ENCODE peak calls at places on chromosomes 1 and 21, in seven cellular contexts. One of them, this sample, is unnamed.

GRCh38 chr1:18093193-18093592 is 14.4 kb upstream of the IGSF21 start:
- DNase-seq in dorsolateral prefrontal cortex: no peak
- DNase-seq in thoracic aorta: no peak
- DNase-seq in OCI-LY7: no peak
- DNase-seq in cardiac muscle cell: no peak
- DNase-seq in neural progenitor cell: peak
- DNase-seq in sigmoid colon: no peak
- DNase-seq in this sample: no peak

GRCh38 chr21:34889287-34889536 is 159.9 kb downstream of the RUNX1 start:
- DNase-seq in neural progenitor cell: no peak
- DNase-seq in OCI-LY7: no peak
- DNase-seq in sigmoid colon: peak
- DNase-seq in dorsolateral prefrontal cortex: no peak
- DNase-seq in thoracic aorta: no peak
- DNase-seq in cardiac muscle cell: peak
- DNase-seq in this sample: no peak

GRCh38 chr1:154891452-154891851 is 21.4 kb upstream of the KCNN3 start:
- DNase-seq in neural progenitor cell: no peak
- DNase-seq in OCI-LY7: no peak
- DNase-seq in dorsolateral prefrontal cortex: no peak
- DNase-seq in sigmoid colon: no peak
- DNase-seq in cardiac muscle cell: no peak
- DNase-seq in thoracic aorta: no peak
- DNase-seq in this sample: no peak

GRCh38 chr21:42530167-42530518 is 16.5 kb downstream of the SLC37A1 start:
- DNase-seq in cardiac muscle cell: no peak
- DNase-seq in dorsolateral prefrontal cortex: peak
- DNase-seq in OCI-LY7: peak
- DNase-seq in sigmoid colon: peak
- DNase-seq in neural progenitor cell: no peak
- DNase-seq in thoracic aorta: no peak
- DNase-seq in this sample: no peak

GRCh38 chr1:30950700-30951099 is 42.1 kb upstream of the SDC3 start:
- DNase-seq in cardiac muscle cell: no peak
- DNase-seq in OCI-LY7: no peak
- DNase-seq in dorsolateral prefrontal cortex: no peak
- DNase-seq in thoracic aorta: no peak
- DNase-seq in sigmoid colon: no peak
- DNase-seq in neural progenitor cell: no peak
- DNase-seq in this sample: no peak

GRCh38 chr1:230204852-230205251 is 137.8 kb downstream of the GALNT2 start:
- DNase-seq in thoracic aorta: no peak
- DNase-seq in neural progenitor cell: no peak
- DNase-seq in sigmoid colon: no peak
- DNase-seq in dorsolateral prefrontal cortex: no peak
- DNase-seq in OCI-LY7: no peak
- DNase-seq in cardiac muscle cell: peak
- DNase-seq in this sample: no peak

GRCh38 chr1:95467036-95467435 is 233.0 kb downstream of the RWDD3 start:
- DNase-seq in sigmoid colon: no peak
- DNase-seq in neural progenitor cell: no peak
- DNase-seq in dorsolateral prefrontal cortex: no peak
- DNase-seq in thoracic aorta: no peak
- DNase-seq in OCI-LY7: no peak
- DNase-seq in cardiac muscle cell: no peak
- DNase-seq in this sample: no peak

GRCh38 chr1:83639785-83640184 is 359.1 kb downstream of the TTLL7 start:
- DNase-seq in dorsolateral prefrontal cortex: no peak
- DNase-seq in cardiac muscle cell: no peak
- DNase-seq in thoracic aorta: no peak
- DNase-seq in sigmoid colon: no peak
- DNase-seq in OCI-LY7: no peak
- DNase-seq in neural progenitor cell: no peak
- DNase-seq in this sample: no peak

GRCh38 chr1:110249256-110249655 is 39.1 kb downstream of the KCNC4 start:
- DNase-seq in OCI-LY7: no peak
- DNase-seq in dorsolateral prefrontal cortex: no peak
- DNase-seq in cardiac muscle cell: no peak
- DNase-seq in neural progenitor cell: no peak
- DNase-seq in sigmoid colon: peak
- DNase-seq in thoracic aorta: no peak
- DNase-seq in this sample: no peak

GRCh38 chr1:44485933-44486475 is 80.9 kb downstream of the RNF220 start:
- DNase-seq in thoracic aorta: no peak
- DNase-seq in neural progenitor cell: no peak
- DNase-seq in dorsolateral prefrontal cortex: no peak
- DNase-seq in sigmoid colon: no peak
- DNase-seq in cardiac muscle cell: no peak
- DNase-seq in OCI-LY7: no peak
- DNase-seq in this sample: no peak

GRCh38 chr1:236689713-236690569 is 3.6 kb downstream of the ACTN2 start:
- DNase-seq in OCI-LY7: no peak
- DNase-seq in sigmoid colon: no peak
- DNase-seq in neural progenitor cell: no peak
- DNase-seq in cardiac muscle cell: peak
- DNase-seq in thoracic aorta: no peak
- DNase-seq in dorsolateral prefrontal cortex: no peak
- DNase-seq in this sample: no peak

GRCh38 chr1:29974345-29974744 is 738.0 kb downstream of the PTPRU start:
- DNase-seq in OCI-LY7: no peak
- DNase-seq in thoracic aorta: no peak
- DNase-seq in sigmoid colon: no peak
- DNase-seq in neural progenitor cell: peak
- DNase-seq in cardiac muscle cell: no peak
- DNase-seq in dorsolateral prefrontal cortex: no peak
- DNase-seq in this sample: no peak

GRCh38 chr1:115670476-115671175 is 28.9 kb downstream of the VANGL1 start:
- DNase-seq in cardiac muscle cell: no peak
- DNase-seq in sigmoid colon: no peak
- DNase-seq in dorsolateral prefrontal cortex: no peak
- DNase-seq in OCI-LY7: no peak
- DNase-seq in neural progenitor cell: no peak
- DNase-seq in thoracic aorta: no peak
- DNase-seq in this sample: peak

GRCh38 chr1:85146972-85147359 is 53.9 kb downstream of the SYDE2 start:
- DNase-seq in cardiac muscle cell: no peak
- DNase-seq in dorsolateral prefrontal cortex: no peak
- DNase-seq in neural progenitor cell: no peak
- DNase-seq in OCI-LY7: no peak
- DNase-seq in thoracic aorta: no peak
- DNase-seq in sigmoid colon: no peak
- DNase-seq in this sample: no peak

GRCh38 chr1:187928288-187928687 is 1099.5 kb downstream of the PLA2G4A start:
- DNase-seq in sigmoid colon: no peak
- DNase-seq in dorsolateral prefrontal cortex: no peak
- DNase-seq in OCI-LY7: no peak
- DNase-seq in neural progenitor cell: peak
- DNase-seq in thoracic aorta: no peak
- DNase-seq in cardiac muscle cell: peak
- DNase-seq in this sample: no peak
- TF ChIP-seq CTCF in sigmoid colon: no peak
- TF ChIP-seq CTCF in dorsolateral prefrontal cortex: peak
- TF ChIP-seq CTCF in OCI-LY7: no peak
- TF ChIP-seq CTCF in neural progenitor cell: peak
- TF ChIP-seq CTCF in thoracic aorta: no peak
- TF ChIP-seq CTCF in cardiac muscle cell: peak
- TF ChIP-seq CTCF in this sample: no peak

GRCh38 chr1:19467199-19468187 is 17.8 kb downstream of the CAPZB start:
- DNase-seq in neural progenitor cell: peak
- DNase-seq in sigmoid colon: no peak
- DNase-seq in dorsolateral prefrontal cortex: no peak
- DNase-seq in OCI-LY7: no peak
- DNase-seq in cardiac muscle cell: no peak
- DNase-seq in thoracic aorta: no peak
- DNase-seq in this sample: no peak
- H3K27ac ChIP-seq in neural progenitor cell: no peak
- H3K27ac ChIP-seq in sigmoid colon: peak
- H3K27ac ChIP-seq in dorsolateral prefrontal cortex: peak
- H3K27ac ChIP-seq in OCI-LY7: no peak
- H3K27ac ChIP-seq in cardiac muscle cell: no peak
- H3K27ac ChIP-seq in thoracic aorta: peak
- H3K27ac ChIP-seq in this sample: no peak

GRCh38 chr1:213070399-213070798 is 19.4 kb downstream of the RPS6KC1 start:
- DNase-seq in cardiac muscle cell: no peak
- DNase-seq in OCI-LY7: peak
- DNase-seq in sigmoid colon: no peak
- DNase-seq in thoracic aorta: no peak
- DNase-seq in dorsolateral prefrontal cortex: no peak
- DNase-seq in neural progenitor cell: no peak
- DNase-seq in this sample: peak
- H3K4me3 ChIP-seq in cardiac muscle cell: no peak
- H3K4me3 ChIP-seq in OCI-LY7: no peak
- H3K4me3 ChIP-seq in sigmoid colon: no peak
- H3K4me3 ChIP-seq in thoracic aorta: peak
- H3K4me3 ChIP-seq in dorsolateral prefrontal cortex: no peak
- H3K4me3 ChIP-seq in neural progenitor cell: no peak
- H3K4me3 ChIP-seq in this sample: no peak

GRCh38 chr1:175225805-175226129 is 33.2 kb upstream of the KIAA0040 start:
- DNase-seq in sigmoid colon: no peak
- DNase-seq in neural progenitor cell: no peak
- DNase-seq in thoracic aorta: no peak
- DNase-seq in dorsolateral prefrontal cortex: no peak
- DNase-seq in OCI-LY7: no peak
- DNase-seq in cardiac muscle cell: no peak
- DNase-seq in this sample: no peak
- TF ChIP-seq CTCF in sigmoid colon: no peak
- TF ChIP-seq CTCF in neural progenitor cell: no peak
- TF ChIP-seq CTCF in thoracic aorta: no peak
- TF ChIP-seq CTCF in dorsolateral prefrontal cortex: no peak
- TF ChIP-seq CTCF in OCI-LY7: peak
- TF ChIP-seq CTCF in cardiac muscle cell: no peak
- TF ChIP-seq CTCF in this sample: no peak

GRCh38 chr1:34167091-34167788 is 2.2 kb upstream of the CSMD2 start:
- DNase-seq in neural progenitor cell: peak
- DNase-seq in cardiac muscle cell: no peak
- DNase-seq in thoracic aorta: no peak
- DNase-seq in OCI-LY7: no peak
- DNase-seq in sigmoid colon: no peak
- DNase-seq in dorsolateral prefrontal cortex: no peak
- DNase-seq in this sample: no peak
- H3K27ac ChIP-seq in neural progenitor cell: no peak
- H3K27ac ChIP-seq in cardiac muscle cell: no peak
- H3K27ac ChIP-seq in thoracic aorta: no peak
- H3K27ac ChIP-seq in OCI-LY7: no peak
- H3K27ac ChIP-seq in sigmoid colon: no peak
- H3K27ac ChIP-seq in dorsolateral prefrontal cortex: peak
- H3K27ac ChIP-seq in this sample: no peak

This sample was measured in body of pancreas.